ENCODE peak calls at places on chromosomes 6 and 20, in six cellular contexts. R, K, H, J, Y and L are unnamed samples.

GRCh38 chr6:42251911-42252637 is 34.4 kb upstream of the MRPS10 start:
- DNase-seq in J (no peak), H (peak), R (no peak), K (no peak), Y (no peak), L (peak)

GRCh38 chr20:23007886-23008285 is 27.2 kb upstream of the SSTR4 start:
- DNase-seq in K (no peak), Y (no peak), J (no peak), R (no peak), H (no peak), L (no peak)

GRCh38 chr20:20498081-20498861 is 130.4 kb downstream of the INSM1 start:
- DNase-seq in K (no peak), R (peak), H (no peak), Y (no peak), J (no peak), L (peak)

GRCh38 chr20:9301129-9302072 is 213.0 kb upstream of the LAMP5 start:
- DNase-seq in J (peak), R (peak), K (peak), Y (peak), H (peak), L (peak)

GRCh38 chr6:28940294-28940858 is 16.6 kb upstream of the TRIM27 start:
- DNase-seq in Y (no peak), R (no peak), K (peak), J (no peak), H (peak), L (peak)

GRCh38 chr6:4415549-4415948 is 280.2 kb upstream of the ECI2 start:
- DNase-seq in J (no peak), Y (no peak), R (no peak), H (no peak), K (no peak), L (no peak)

GRCh38 chr20:18705490-18705889 is 108.1 kb upstream of the SCP2D1 start:
- DNase-seq in J (peak), R (peak), H (no peak), K (no peak), Y (no peak), L (peak)

GRCh38 chr6:138815797-138816528 is 20.1 kb downstream of the ECT2L start:
- DNase-seq in Y (peak), J (peak), K (no peak), R (peak), H (no peak), L (peak)

GRCh38 chr6:122931916-122932315 is 64.1 kb upstream of the CLVS2 start:
- DNase-seq in K (no peak), J (no peak), H (no peak), R (no peak), Y (no peak), L (no peak)

GRCh38 chr20:11324990-11325389 is 592.7 kb upstream of the BTBD3 start:
- DNase-seq in R (no peak), J (no peak), Y (no peak), H (no peak), K (no peak), L (no peak)
- H3K4me3 ChIP-seq in R (no peak), J (no peak), Y (no peak), H (no peak), K (no peak), L (no peak)

GRCh38 chr6:87473419-87473903 is 687 bp downstream of the SLC35A1 start:
- DNase-seq in R (peak), K (no peak), J (no peak), H (peak), Y (peak), L (peak)

GRCh38 chr6:87472525-87473418 is at the start of gene SLC35A1:
- DNase-seq in J (peak), K (peak), R (peak), Y (peak), H (peak), L (peak)
- TF ChIP-seq CTCF in J (peak), K (peak), R (no peak), Y (no peak), H (peak), L (no peak)

GRCh38 chr6:18048953-18049630 is 61.7 kb upstream of the KIF13A start:
- DNase-seq in Y (no peak), J (no peak), R (no peak), K (no peak), H (no peak), L (no peak)

GRCh38 chr6:18055714-18056382 is 66.6 kb downstream of the NHLRC1 start:
- DNase-seq in K (no peak), Y (no peak), R (no peak), J (no peak), H (no peak), L (no peak)

GRCh38 chr6:18055098-18055497 is 67.4 kb downstream of the NHLRC1 start:
- DNase-seq in R (no peak), Y (no peak), J (no peak), K (no peak), H (no peak), L (no peak)

GRCh38 chr6:18053555-18054445 is 66.4 kb upstream of the KIF13A start:
- DNase-seq in J (no peak), K (no peak), H (no peak), Y (no peak), R (peak), L (peak)

GRCh38 chr6:18053071-18053475 is 65.6 kb upstream of the KIF13A start:
- DNase-seq in H (no peak), J (peak), K (peak), R (peak), Y (no peak), L (peak)
- H3K4me3 ChIP-seq in H (no peak), J (no peak), K (no peak), R (no peak), Y (no peak), L (no peak)

DNA sequence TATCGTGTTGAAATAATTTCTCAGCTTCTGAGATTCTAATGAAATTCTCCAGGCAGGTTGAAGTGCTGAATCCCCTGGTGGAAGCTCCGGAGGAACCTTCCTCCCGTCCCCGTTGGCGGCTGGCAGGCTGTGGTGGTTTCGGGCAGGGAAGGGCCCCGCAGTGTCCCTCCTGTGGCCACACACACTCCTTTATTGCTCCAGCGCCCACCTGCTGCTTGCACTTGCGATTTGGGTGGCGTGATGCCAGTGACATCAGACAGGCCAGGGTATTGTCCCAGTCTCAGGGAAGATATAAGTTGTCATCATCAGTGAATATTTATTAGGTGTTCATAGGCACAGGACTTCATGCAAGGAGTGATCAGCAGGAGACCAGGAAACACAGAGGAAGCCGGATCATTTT is 530.4 kb downstream of the QKI start:
- DNase-seq in K (no peak), R (no peak), Y (no peak), H (no peak), J (no peak), L (no peak)
- TF ChIP-seq CTCF in K (no peak), R (no peak), Y (no peak), H (no peak), J (no peak), L (no peak)

DNA sequence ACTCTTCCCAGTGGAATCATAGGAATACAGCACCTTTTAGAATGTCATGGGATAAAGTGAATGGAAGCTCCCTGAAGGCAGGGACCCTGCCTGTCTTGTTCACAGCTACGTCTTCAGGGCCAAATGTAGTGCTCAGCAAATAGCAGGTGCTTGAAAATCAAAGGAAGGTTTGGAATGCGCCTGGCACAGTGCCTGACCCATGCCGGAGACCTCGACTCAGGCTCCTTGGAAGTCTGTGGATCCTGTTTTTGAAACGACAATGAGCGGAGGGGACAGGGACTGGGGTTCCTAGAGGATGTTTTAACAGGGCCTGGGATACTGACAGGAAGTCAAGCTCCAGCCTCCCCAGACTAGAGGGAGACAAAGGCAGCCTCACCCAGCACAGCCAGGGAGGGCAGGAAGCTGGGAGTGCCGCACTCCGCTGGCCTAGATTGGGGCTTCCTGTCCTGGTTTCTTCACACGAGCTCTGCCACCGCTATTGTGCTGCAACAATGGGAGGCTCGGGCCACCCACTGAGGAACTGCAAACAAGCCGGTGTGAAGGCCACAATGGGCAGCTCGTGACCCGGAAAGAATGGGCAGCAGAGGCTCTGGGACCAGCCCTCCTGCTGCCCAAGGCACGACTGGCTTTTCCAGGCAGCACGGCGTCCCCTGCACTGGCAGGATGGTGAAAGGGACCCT is 76.7 kb downstream of the PREX1 start:
- DNase-seq in J (no peak), Y (no peak), R (no peak), K (peak), H (peak), L (no peak)
- H3K4me3 ChIP-seq in J (no peak), Y (no peak), R (no peak), K (no peak), H (no peak), L (no peak)

GRCh38 chr6:158149641-158150040 is 18.4 kb downstream of the SERAC1 start:
- DNase-seq in J (peak), R (peak), H (no peak), K (no peak), Y (peak), L (peak)

GRCh38 chr6:158142789-158143188 is 25.3 kb downstream of the SERAC1 start:
- DNase-seq in Y (no peak), H (no peak), R (peak), J (peak), K (peak), L (peak)

GRCh38 chr6:158145940-158146339 is 22.1 kb downstream of the SERAC1 start:
- DNase-seq in J (no peak), R (peak), H (no peak), K (no peak), Y (no peak), L (no peak)

DNA sequence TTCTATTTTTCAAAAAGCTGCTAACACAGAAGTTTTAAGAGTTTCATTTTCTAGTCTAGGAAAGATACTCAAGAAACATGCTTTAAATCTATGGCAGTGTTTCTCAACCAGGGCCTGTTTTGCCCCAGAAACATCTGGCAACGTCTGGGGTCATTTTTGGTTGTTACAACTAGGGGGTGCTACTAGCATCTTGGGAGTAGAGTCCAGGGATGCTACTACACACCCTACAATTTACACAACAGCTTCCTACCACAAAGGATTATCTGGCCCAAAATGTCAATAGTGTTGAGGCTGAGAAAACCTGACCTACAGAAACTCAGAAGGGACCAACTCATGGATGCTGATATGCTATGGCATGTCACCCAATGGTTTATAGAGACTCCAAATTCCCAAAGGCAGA is 24.4 kb downstream of the SERAC1 start:
- DNase-seq in R (peak), H (no peak), Y (peak), K (no peak), J (no peak), L (no peak)
- TF ChIP-seq CTCF in R (peak), H (no peak), Y (peak), K (no peak), J (peak), L (peak)

GRCh38 chr6:13683038-13683437 is 28.6 kb downstream of the RANBP9 start:
- DNase-seq in Y (no peak), K (no peak), J (no peak), R (no peak), H (no peak), L (no peak)
- H3K4me3 ChIP-seq in Y (no peak), K (no peak), J (no peak), R (no peak), H (no peak), L (no peak)